ENCODE peak calls at places on chromosomes 5 and 9, in five cellular contexts. W is HepG2, X is K562, M is H1, S is GM12878. B is an unnamed sample.

GRCh38 chr9:107273634-107274033 is 9.4 kb upstream of the RAD23B start:
- DNase-seq in S (no peak), M (no peak), W (no peak), X (no peak), B (no peak)

GRCh38 chr9:95157491-95158151 is 159.9 kb downstream of the FANCC start:
- DNase-seq in M (no peak), X (no peak), W (peak; percentile 57), S (peak; percentile 40), B (no peak)

GRCh38 chr5:107554776-107555424 is 115.8 kb downstream of the EFNA5 start:
- DNase-seq in W (no peak), M (no peak), X (no peak), S (no peak), B (no peak)

GRCh38 chr5:73170522-73170921 is 2.5 kb upstream of the TMEM174 start:
- DNase-seq in W (peak; percentile 19), M (peak; percentile 50), X (peak; percentile 24), S (no peak), B (peak; percentile 8)

GRCh38 chr5:135332519-135333150 is 66.4 kb downstream of the MACROH2A1 start:
- DNase-seq in W (peak; percentile 59), X (peak; percentile 75), M (no peak), S (no peak), B (peak; percentile 49)

GRCh38 chr5:170747851-170748250 is 35.7 kb upstream of the GABRP start:
- DNase-seq in X (peak; percentile 32), W (peak; percentile 15), S (no peak), M (no peak), B (peak; percentile 16)

GRCh38 chr9:120942186-120943001 is 15.8 kb upstream of the TRAF1 start:
- DNase-seq in S (no peak), X (no peak), M (no peak), W (no peak), B (no peak)

GRCh38 chr5:151585970-151586369 is 5.2 kb downstream of the FAT2 start:
- DNase-seq in S (no peak), M (no peak), W (no peak), X (no peak), B (no peak)

GRCh38 chr9:21502586-21502985 is 20.5 kb upstream of the IFNE start:
- DNase-seq in S (no peak), M (no peak), X (no peak), W (no peak), B (no peak)

GRCh38 chr5:9498541-9499497 is 47.1 kb downstream of the SEMA5A start:
- DNase-seq in S (no peak), W (peak; percentile 7), X (peak; percentile 31), M (no peak), B (no peak)

GRCh38 chr9:105144841-105145240 is 99.6 kb upstream of the SLC44A1 start:
- DNase-seq in W (no peak), M (no peak), X (no peak), S (no peak), B (no peak)

GRCh38 chr5:14914193-14914592 is 42.6 kb upstream of the ANKH start:
- DNase-seq in X (peak; percentile 36), M (no peak), W (no peak), S (no peak), B (no peak)

GRCh38 chr5:175734016-175734415 is 76.1 kb downstream of the HRH2 start:
- DNase-seq in W (no peak), X (no peak), M (no peak), S (no peak), B (no peak)

GRCh38 chr9:20321683-20322082 is 300.6 kb downstream of the MLLT3 start:
- DNase-seq in W (no peak), M (no peak), X (no peak), S (no peak), B (no peak)

GRCh38 chr9:87149794-87150193 is 202.5 kb upstream of the GAS1 start:
- DNase-seq in X (no peak), W (no peak), M (no peak), S (no peak), B (no peak)

GRCh38 chr9:99824378-99825157 is 2.9 kb downstream of the NR4A3 start:
- DNase-seq in X (peak; percentile 46), W (peak; percentile 25), M (no peak), S (no peak), B (no peak)

GRCh38 chr5:10762178-10762775 is 1.2 kb upstream of the DAP start:
- DNase-seq in X (no peak), M (no peak), W (no peak), S (no peak), B (no peak)

GRCh38 chr9:123327697-123328100 is 28.3 kb upstream of the CRB2 start:
- DNase-seq in W (no peak), X (no peak), S (no peak), M (no peak), B (no peak)

DNA sequence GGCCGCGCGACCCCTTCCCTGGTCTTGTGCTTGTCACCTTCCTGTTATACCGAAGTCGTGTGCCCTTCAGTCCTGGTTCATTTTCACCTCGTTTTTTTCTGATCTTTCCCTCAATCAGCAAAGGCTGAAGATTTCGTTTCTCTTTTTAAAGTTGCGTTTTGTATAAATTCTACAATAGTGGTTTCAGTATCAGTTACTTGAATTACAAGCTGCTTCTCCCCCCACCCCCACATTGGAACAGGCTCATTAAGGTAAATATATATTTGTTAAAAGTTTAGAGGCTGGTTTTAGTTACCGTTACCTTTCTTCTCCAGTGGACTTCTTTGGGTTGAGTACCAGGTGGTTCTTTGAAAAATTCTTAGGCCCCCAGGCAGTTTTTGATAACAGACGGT is 890 bp downstream of the SUB1 start:
- DNase-seq in X (no peak), M (no peak), W (no peak), S (peak; percentile 64), B (no peak)
- TF ChIP-seq SRF in X (no peak), M (no peak), W (no peak), S (no peak), B (no peak)

DNA sequence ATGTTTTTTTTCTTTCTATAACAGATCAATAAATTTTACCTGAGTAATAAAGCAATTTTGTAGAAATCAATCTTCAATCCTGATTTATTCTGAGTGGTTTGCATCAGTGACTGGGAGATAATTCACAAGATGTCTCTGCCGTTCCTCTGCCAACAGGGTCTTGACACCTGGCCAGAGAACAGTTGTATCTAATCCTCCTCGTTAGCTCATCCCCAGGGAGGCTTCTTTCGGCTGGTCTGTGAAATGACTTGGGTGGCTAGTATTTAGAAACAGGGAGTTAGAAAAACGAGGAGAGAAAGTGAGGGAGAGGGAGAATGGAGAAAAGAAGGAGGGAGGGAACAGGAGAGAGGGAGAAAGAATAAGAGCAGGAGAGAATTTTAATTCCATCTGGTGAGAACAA is 600.3 kb upstream of the TLE4 start:
- DNase-seq in M (no peak), W (no peak), S (no peak), X (no peak), B (no peak)
- TF ChIP-seq SIN3A in M (no peak), W (no peak), S (no peak), X (no peak), B (no peak)

GRCh38 chr5:142358648-142359047 is 33.8 kb upstream of the SPRY4 start:
- DNase-seq in W (no peak), S (no peak), M (no peak), X (no peak), B (no peak)

GRCh38 chr5:142363619-142363963 is 38.8 kb upstream of the SPRY4 start:
- DNase-seq in S (no peak), X (no peak), W (no peak), M (no peak), B (no peak)

GRCh38 chr5:142360051-142360498 is 35.3 kb upstream of the SPRY4 start:
- DNase-seq in M (no peak), X (no peak), S (no peak), W (peak; percentile 76), B (no peak)

GRCh38 chr5:142358121-142358520 is 33.3 kb upstream of the SPRY4 start:
- DNase-seq in S (no peak), X (no peak), M (no peak), W (no peak), B (no peak)

GRCh38 chr5:142360607-142361120 is 35.8 kb upstream of the SPRY4 start:
- DNase-seq in M (no peak), W (peak; percentile 91), S (no peak), X (peak; percentile 25), B (peak; percentile 84)
- TF ChIP-seq SRF in M (no peak), W (no peak), S (no peak), X (no peak), B (no peak)

GRCh38 chr9:81445331-81445921 is 243.9 kb downstream of the TLE1 start:
- DNase-seq in W (no peak), X (no peak), M (no peak), S (no peak), B (no peak)
- TF ChIP-seq SIN3A in W (no peak), X (no peak), M (no peak), S (no peak), B (no peak)

GRCh38 chr9:93477397-93477796 is 24.0 kb upstream of the FAM120AOS start:
- DNase-seq in X (no peak), M (no peak), W (no peak), S (no peak), B (no peak)
- TF ChIP-seq SRF in X (no peak), M (no peak), W (no peak), S (no peak), B (no peak)

DNA sequence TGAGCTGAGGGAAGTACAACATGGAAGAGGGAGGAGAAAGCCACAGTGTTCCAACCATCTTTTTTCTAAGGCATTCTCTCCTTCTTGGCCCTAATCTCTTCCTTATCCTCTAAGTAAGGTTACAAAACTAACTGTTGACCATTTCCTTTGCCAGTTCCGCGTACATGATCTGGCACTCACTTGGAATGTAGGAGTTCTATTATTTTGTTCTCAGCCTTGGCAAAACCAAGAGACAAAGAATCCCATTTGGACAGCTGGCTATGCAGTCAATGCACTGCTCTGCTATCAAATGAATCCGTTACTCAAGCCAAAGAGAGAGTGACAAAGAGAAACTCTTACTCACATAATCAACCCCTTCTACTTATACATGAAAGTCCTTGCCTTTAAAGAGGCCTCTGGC is 410.3 kb downstream of the DTWD2 start:
- DNase-seq in S (no peak), M (no peak), X (no peak), W (no peak), B (no peak)
- TF ChIP-seq SIN3A in S (no peak), M (no peak), X (no peak), W (no peak), B (no peak)

GRCh38 chr5:56313004-56313531 is 79.9 kb upstream of the ANKRD55 start:
- DNase-seq in S (no peak), X (no peak), W (no peak), M (no peak), B (no peak)
- TF ChIP-seq SRF in S (no peak), X (no peak), W (no peak), M (no peak), B (no peak)

GRCh38 chr5:83450183-83450839 is 21.2 kb upstream of the VCAN start:
- DNase-seq in X (no peak), W (no peak), M (no peak), S (no peak), B (no peak)
- TF ChIP-seq SIN3A in X (no peak), W (no peak), M (no peak), S (no peak), B (no peak)

GRCh38 chr5:131082034-131082550 is 83.0 kb downstream of the HINT1 start:
- DNase-seq in M (no peak), S (no peak), W (no peak), X (no peak), B (no peak)
- TF ChIP-seq SRF in M (no peak), S (no peak), W (no peak), X (no peak), B (no peak)

GRCh38 chr5:61467766-61468482 is 135.9 kb downstream of the ZSWIM6 start:
- DNase-seq in W (no peak), M (no peak), X (no peak), S (no peak), B (no peak)
- TF ChIP-seq SIN3A in W (no peak), M (no peak), X (no peak), S (no peak), B (no peak)

B was measured in HCT116.